ENCODE peak calls at places on chromosomes 16 and 17, in five cellular contexts. D, T, Z, M and Y are unnamed samples.

GRCh38 chr17:7502987-7503386 is 18.8 kb downstream of the POLR2A start:
- DNase-seq in D (no peak), T (peak; percentile 30), Z (no peak), M (no peak), Y (no peak)

GRCh38 chr17:6592193-6592592 is 35.8 kb upstream of the PITPNM3 start:
- DNase-seq in D (peak; percentile 54), T (no peak), Z (no peak), M (no peak), Y (peak; percentile 3)

GRCh38 chr16:55044366-55044975 is 113.8 kb downstream of the IRX5 start:
- DNase-seq in D (no peak), T (no peak), Z (no peak), M (no peak), Y (peak; percentile 90)

GRCh38 chr17:5237541-5238016 is 2.9 kb upstream of the SCIMP start:
- DNase-seq in D (peak; percentile 60), T (peak; percentile 65), Z (peak; percentile 50), M (peak; percentile 65), Y (no peak)

GRCh38 chr16:52812945-52813556 is 239.6 kb downstream of the CHD9NB start:
- DNase-seq in D (peak; percentile 72), T (no peak), Z (no peak), M (peak; percentile 73), Y (no peak)

GRCh38 chr17:41647940-41648410 is 23.6 kb upstream of the KRT17 start:
- DNase-seq in D (peak; percentile 85), T (peak; percentile 90), Z (peak; percentile 94), M (peak; percentile 54), Y (peak; percentile 95)

GRCh38 chr17:78361227-78361683 is 1.4 kb upstream of the SOCS3 start:
- DNase-seq in D (no peak), T (no peak), Z (no peak), M (no peak), Y (no peak)

GRCh38 chr16:3950343-3951193 is 70.1 kb upstream of the CREBBP start:
- DNase-seq in D (peak; percentile 78), T (no peak), Z (peak; percentile 91), M (no peak), Y (no peak)

GRCh38 chr17:75270218-75270965 is 639 bp downstream of the MIF4GD start:
- DNase-seq in D (peak; percentile 76), T (peak; percentile 71), Z (peak; percentile 76), M (peak; percentile 69), Y (no peak)

GRCh38 chr17:20975566-20975965 is 67.2 kb downstream of the USP22 start:
- DNase-seq in D (peak; percentile 43), T (no peak), Z (no peak), M (no peak), Y (no peak)

GRCh38 chr17:44144966-44145739 is 3.4 kb downstream of the HROB start:
- DNase-seq in D (no peak), T (no peak), Z (no peak), M (no peak), Y (no peak)

GRCh38 chr16:4613636-4614570 is 785 bp downstream of the UBALD1 start:
- DNase-seq in D (peak; percentile 20), T (peak; percentile 54), Z (peak; percentile 60), M (no peak), Y (no peak)

GRCh38 chr17:57892146-57892819 is 42.4 kb upstream of the MRPS23 start:
- DNase-seq in D (peak; percentile 97), T (peak; percentile 85), Z (peak; percentile 94), M (peak; percentile 81), Y (peak; percentile 98)

GRCh38 chr16:10578474-10579316 is 1.7 kb downstream of the EMP2 start:
- DNase-seq in D (peak; percentile 55), T (no peak), Z (peak; percentile 61), M (no peak), Y (no peak)

GRCh38 chr17:58153046-58153445 is 4.9 kb downstream of the OR4D1 start:
- DNase-seq in D (no peak), T (no peak), Z (no peak), M (no peak), Y (no peak)

GRCh38 chr17:61208301-61209098 is 191.1 kb upstream of the TBX2 start:
- DNase-seq in D (no peak), T (no peak), Z (no peak), M (no peak), Y (no peak)

GRCh38 chr17:73359987-73360410 is 48.2 kb upstream of the CDC42EP4 start:
- DNase-seq in D (peak; percentile 78), T (no peak), Z (peak; percentile 81), M (peak; percentile 59), Y (no peak)

GRCh38 chr17:79835953-79836951 is 3.0 kb downstream of the CBX4 start:
- DNase-seq in D (peak; percentile 35), T (no peak), Z (peak; percentile 65), M (peak; percentile 42), Y (no peak)

GRCh38 chr16:51150894-51151320 is at the start of gene SALL1:
- DNase-seq in D (no peak), T (no peak), Z (no peak), M (no peak), Y (no peak)

GRCh38 chr16:19093631-19094541 is 19.9 kb upstream of the ITPRIPL2 start:
- DNase-seq in D (no peak), T (no peak), Z (no peak), M (no peak), Y (no peak)

GRCh38 chr16:11390573-11391495 is 45.6 kb downstream of the RMI2 start:
- DNase-seq in D (no peak), T (no peak), Z (no peak), M (no peak), Y (no peak)

GRCh38 chr16:31086629-31086906 is 2.2 kb downstream of the PRSS53 start:
- DNase-seq in D (no peak), T (no peak), Z (no peak), M (no peak), Y (no peak)

GRCh38 chr17:73998246-73999220 is 204.9 kb upstream of the RPL38 start:
- DNase-seq in D (peak; percentile 74), T (peak; percentile 51), Z (peak; percentile 56), M (peak; percentile 35), Y (no peak)

GRCh38 chr16:27287887-27288286 is 19.3 kb upstream of the NSMCE1 start:
- DNase-seq in D (no peak), T (no peak), Z (no peak), M (no peak), Y (no peak)

GRCh38 chr17:75516619-75517276 is 420 bp downstream of the TSEN54 start:
- DNase-seq in D (peak; percentile 21), T (peak; percentile 61), Z (no peak), M (no peak), Y (no peak)

GRCh38 chr16:53991181-53992056 is 287.5 kb downstream of the FTO start:
- DNase-seq in D (no peak), T (no peak), Z (no peak), M (no peak), Y (no peak)

GRCh38 chr16:86025706-86026105 is 126.7 kb downstream of the IRF8 start:
- DNase-seq in D (no peak), T (no peak), Z (no peak), M (no peak), Y (no peak)

GRCh38 chr16:79212114-79212791 is 388.3 kb downstream of the MAF start:
- DNase-seq in D (no peak), T (no peak), Z (no peak), M (no peak), Y (no peak)

GRCh38 chr16:72590179-72590937 is 418.4 kb upstream of the PMFBP1 start:
- DNase-seq in D (no peak), T (peak; percentile 39), Z (no peak), M (no peak), Y (no peak)

GRCh38 chr17:49747632-49748031 is 16.3 kb downstream of the FAM117A start:
- DNase-seq in D (no peak), T (no peak), Z (no peak), M (no peak), Y (no peak)

GRCh38 chr17:17710728-17711541 is 29.7 kb downstream of the RAI1 start:
- DNase-seq in D (peak; percentile 95), T (no peak), Z (no peak), M (peak; percentile 72), Y (no peak)

GRCh38 chr16:80938035-80938927 is 68.4 kb downstream of the CMC2 start:
- DNase-seq in D (peak; percentile 53), T (no peak), Z (no peak), M (peak; percentile 51), Y (no peak)

GRCh38 chr17:31778538-31778937 is 80.5 kb downstream of the COPRS start:
- DNase-seq in D (no peak), T (no peak), Z (no peak), M (no peak), Y (no peak)

GRCh38 chr17:50675627-50676026 is 32.1 kb downstream of the ANKRD40 start:
- DNase-seq in D (no peak), T (no peak), Z (no peak), M (no peak), Y (no peak)

GRCh38 chr16:82603784-82604411 is 22.9 kb upstream of the CDH13 start:
- DNase-seq in D (peak; percentile 47), T (no peak), Z (peak; percentile 49), M (peak; percentile 13), Y (no peak)

GRCh38 chr16:21150375-21151001 is at the start of gene DNAH3:
- DNase-seq in D (no peak), T (no peak), Z (no peak), M (no peak), Y (no peak)

GRCh38 chr17:6394055-6394454 is 40.9 kb downstream of the AIPL1 start:
- DNase-seq in D (no peak), T (no peak), Z (no peak), M (no peak), Y (no peak)

GRCh38 chr16:63702981-63703590 is 1418.8 kb downstream of the CDH11 start:
- DNase-seq in D (no peak), T (no peak), Z (no peak), M (no peak), Y (no peak)